ENCODE peak calls at places on chromosomes 2 and 18, in ten cellular contexts. One of them, this sample, is unnamed.

GRCh38 chr2:73037947-73038585 is 33.4 kb downstream of the SFXN5 start:
- DNase-seq in CD4-positive, alpha-beta memory T cell: no peak
- DNase-seq in hepatocyte: no peak
- DNase-seq in CD8-positive, alpha-beta memory T cell: no peak
- DNase-seq in transverse colon: no peak
- DNase-seq in breast epithelium: no peak
- DNase-seq in esophagus muscularis mucosa: no peak
- DNase-seq in right lobe of liver: no peak
- DNase-seq in RWPE1: no peak
- DNase-seq in lower lobe of right lung: no peak
- DNase-seq in this sample: no peak

GRCh38 chr2:105239924-105240323 is 1.6 kb upstream of the GPR45 start:
- DNase-seq in esophagus muscularis mucosa: no peak
- DNase-seq in CD8-positive, alpha-beta memory T cell: no peak
- DNase-seq in CD4-positive, alpha-beta memory T cell: no peak
- DNase-seq in transverse colon: no peak
- DNase-seq in lower lobe of right lung: no peak
- DNase-seq in right lobe of liver: no peak
- DNase-seq in hepatocyte: no peak
- DNase-seq in breast epithelium: no peak
- DNase-seq in RWPE1: peak; percentile 10
- DNase-seq in this sample: no peak

GRCh38 chr2:65265090-65266045 is 37.7 kb downstream of the ACTR2 start:
- DNase-seq in esophagus muscularis mucosa: no peak
- DNase-seq in right lobe of liver: no peak
- DNase-seq in breast epithelium: no peak
- DNase-seq in CD4-positive, alpha-beta memory T cell: peak; percentile 8
- DNase-seq in lower lobe of right lung: no peak
- DNase-seq in CD8-positive, alpha-beta memory T cell: no peak
- DNase-seq in RWPE1: peak; percentile 35
- DNase-seq in transverse colon: no peak
- DNase-seq in hepatocyte: peak; percentile 83
- DNase-seq in this sample: no peak

GRCh38 chr2:234483568-234484251 is 13.2 kb downstream of the ARL4C start:
- DNase-seq in RWPE1: no peak
- DNase-seq in transverse colon: peak; percentile 53
- DNase-seq in esophagus muscularis mucosa: no peak
- DNase-seq in CD4-positive, alpha-beta memory T cell: peak; percentile 87
- DNase-seq in right lobe of liver: no peak
- DNase-seq in CD8-positive, alpha-beta memory T cell: peak; percentile 74
- DNase-seq in breast epithelium: no peak
- DNase-seq in hepatocyte: no peak
- DNase-seq in lower lobe of right lung: peak; percentile 60
- DNase-seq in this sample: no peak

GRCh38 chr2:138665932-138666331 is 114.3 kb downstream of the NXPH2 start:
- DNase-seq in lower lobe of right lung: no peak
- DNase-seq in transverse colon: no peak
- DNase-seq in breast epithelium: no peak
- DNase-seq in CD8-positive, alpha-beta memory T cell: no peak
- DNase-seq in esophagus muscularis mucosa: no peak
- DNase-seq in right lobe of liver: no peak
- DNase-seq in hepatocyte: no peak
- DNase-seq in RWPE1: no peak
- DNase-seq in CD4-positive, alpha-beta memory T cell: no peak
- DNase-seq in this sample: no peak

GRCh38 chr2:88765154-88765948 is 73.9 kb downstream of the RPIA start:
- DNase-seq in CD8-positive, alpha-beta memory T cell: no peak
- DNase-seq in RWPE1: peak; percentile 48
- DNase-seq in right lobe of liver: peak; percentile 40
- DNase-seq in esophagus muscularis mucosa: no peak
- DNase-seq in hepatocyte: no peak
- DNase-seq in transverse colon: peak; percentile 72
- DNase-seq in breast epithelium: no peak
- DNase-seq in lower lobe of right lung: peak; percentile 54
- DNase-seq in CD4-positive, alpha-beta memory T cell: peak; percentile 15
- DNase-seq in this sample: peak; percentile 65

GRCh38 chr2:65320042-65320711 is 92.5 kb downstream of the ACTR2 start:
- DNase-seq in transverse colon: no peak
- DNase-seq in hepatocyte: peak; percentile 69
- DNase-seq in esophagus muscularis mucosa: peak; percentile 86
- DNase-seq in breast epithelium: no peak
- DNase-seq in CD8-positive, alpha-beta memory T cell: no peak
- DNase-seq in CD4-positive, alpha-beta memory T cell: no peak
- DNase-seq in right lobe of liver: no peak
- DNase-seq in lower lobe of right lung: no peak
- DNase-seq in RWPE1: peak; percentile 85
- DNase-seq in this sample: no peak

GRCh38 chr2:120357768-120358167 is 11.8 kb downstream of the INHBB start:
- DNase-seq in CD8-positive, alpha-beta memory T cell: no peak
- DNase-seq in right lobe of liver: no peak
- DNase-seq in transverse colon: no peak
- DNase-seq in hepatocyte: no peak
- DNase-seq in CD4-positive, alpha-beta memory T cell: no peak
- DNase-seq in lower lobe of right lung: no peak
- DNase-seq in esophagus muscularis mucosa: no peak
- DNase-seq in breast epithelium: no peak
- DNase-seq in RWPE1: no peak
- DNase-seq in this sample: no peak

GRCh38 chr2:195659114-195659513 is 2.1 kb downstream of the SLC39A10 start:
- DNase-seq in CD8-positive, alpha-beta memory T cell: no peak
- DNase-seq in right lobe of liver: no peak
- DNase-seq in lower lobe of right lung: no peak
- DNase-seq in CD4-positive, alpha-beta memory T cell: peak; percentile 77
- DNase-seq in hepatocyte: no peak
- DNase-seq in RWPE1: no peak
- DNase-seq in esophagus muscularis mucosa: no peak
- DNase-seq in breast epithelium: no peak
- DNase-seq in transverse colon: no peak
- DNase-seq in this sample: no peak

GRCh38 chr2:4827836-4828235 is 864.3 kb upstream of the SOX11 start:
- DNase-seq in CD4-positive, alpha-beta memory T cell: no peak
- DNase-seq in CD8-positive, alpha-beta memory T cell: no peak
- DNase-seq in right lobe of liver: no peak
- DNase-seq in hepatocyte: peak; percentile 10
- DNase-seq in esophagus muscularis mucosa: peak; percentile 47
- DNase-seq in lower lobe of right lung: no peak
- DNase-seq in RWPE1: peak; percentile 4
- DNase-seq in transverse colon: no peak
- DNase-seq in breast epithelium: no peak
- DNase-seq in this sample: no peak

GRCh38 chr2:238270606-238271005 is 17.8 kb downstream of the PER2 start:
- DNase-seq in RWPE1: no peak
- DNase-seq in CD4-positive, alpha-beta memory T cell: no peak
- DNase-seq in hepatocyte: no peak
- DNase-seq in transverse colon: no peak
- DNase-seq in CD8-positive, alpha-beta memory T cell: no peak
- DNase-seq in breast epithelium: no peak
- DNase-seq in right lobe of liver: no peak
- DNase-seq in lower lobe of right lung: peak; percentile 31
- DNase-seq in esophagus muscularis mucosa: no peak
- DNase-seq in this sample: no peak

GRCh38 chr2:237590272-237591020 is at the start of gene RAB17:
- DNase-seq in RWPE1: peak; percentile 61
- DNase-seq in breast epithelium: peak; percentile 72
- DNase-seq in lower lobe of right lung: peak; percentile 83
- DNase-seq in transverse colon: peak; percentile 82
- DNase-seq in CD4-positive, alpha-beta memory T cell: no peak
- DNase-seq in hepatocyte: peak; percentile 85
- DNase-seq in right lobe of liver: peak; percentile 80
- DNase-seq in esophagus muscularis mucosa: no peak
- DNase-seq in CD8-positive, alpha-beta memory T cell: no peak
- DNase-seq in this sample: peak; percentile 86

GRCh38 chr2:136399667-136400316 is 281.8 kb upstream of the CXCR4 start:
- DNase-seq in right lobe of liver: no peak
- DNase-seq in esophagus muscularis mucosa: no peak
- DNase-seq in transverse colon: no peak
- DNase-seq in CD4-positive, alpha-beta memory T cell: no peak
- DNase-seq in hepatocyte: no peak
- DNase-seq in lower lobe of right lung: no peak
- DNase-seq in CD8-positive, alpha-beta memory T cell: no peak
- DNase-seq in breast epithelium: no peak
- DNase-seq in RWPE1: peak; percentile 20
- DNase-seq in this sample: no peak

GRCh38 chr2:160252278-160252887 is 52.3 kb upstream of the ITGB6 start:
- DNase-seq in esophagus muscularis mucosa: no peak
- DNase-seq in hepatocyte: peak; percentile 56
- DNase-seq in RWPE1: peak; percentile 55
- DNase-seq in right lobe of liver: no peak
- DNase-seq in CD8-positive, alpha-beta memory T cell: no peak
- DNase-seq in lower lobe of right lung: no peak
- DNase-seq in transverse colon: no peak
- DNase-seq in CD4-positive, alpha-beta memory T cell: no peak
- DNase-seq in breast epithelium: no peak
- DNase-seq in this sample: no peak

GRCh38 chr2:67389286-67389685 is 7.8 kb upstream of the ETAA1 start:
- DNase-seq in RWPE1: peak; percentile 4
- DNase-seq in lower lobe of right lung: no peak
- DNase-seq in esophagus muscularis mucosa: no peak
- DNase-seq in transverse colon: no peak
- DNase-seq in CD8-positive, alpha-beta memory T cell: no peak
- DNase-seq in hepatocyte: no peak
- DNase-seq in right lobe of liver: no peak
- DNase-seq in breast epithelium: no peak
- DNase-seq in CD4-positive, alpha-beta memory T cell: no peak
- DNase-seq in this sample: no peak

GRCh38 chr2:158539176-158539895 is 82.6 kb downstream of the PKP4 start:
- DNase-seq in breast epithelium: no peak
- DNase-seq in CD8-positive, alpha-beta memory T cell: no peak
- DNase-seq in transverse colon: no peak
- DNase-seq in right lobe of liver: no peak
- DNase-seq in hepatocyte: peak; percentile 27
- DNase-seq in CD4-positive, alpha-beta memory T cell: no peak
- DNase-seq in RWPE1: peak; percentile 30
- DNase-seq in lower lobe of right lung: no peak
- DNase-seq in esophagus muscularis mucosa: no peak
- DNase-seq in this sample: no peak

GRCh38 chr18:22183647-22184161 is 14.3 kb downstream of the GATA6 start:
- DNase-seq in CD8-positive, alpha-beta memory T cell: no peak
- DNase-seq in hepatocyte: no peak
- DNase-seq in RWPE1: no peak
- DNase-seq in lower lobe of right lung: no peak
- DNase-seq in CD4-positive, alpha-beta memory T cell: no peak
- DNase-seq in transverse colon: no peak
- DNase-seq in esophagus muscularis mucosa: no peak
- DNase-seq in right lobe of liver: no peak
- DNase-seq in breast epithelium: no peak
- DNase-seq in this sample: no peak

GRCh38 chr18:22182884-22183610 is 13.7 kb downstream of the GATA6 start:
- DNase-seq in breast epithelium: no peak
- DNase-seq in esophagus muscularis mucosa: no peak
- DNase-seq in CD8-positive, alpha-beta memory T cell: no peak
- DNase-seq in hepatocyte: no peak
- DNase-seq in CD4-positive, alpha-beta memory T cell: no peak
- DNase-seq in transverse colon: no peak
- DNase-seq in RWPE1: peak; percentile 48
- DNase-seq in lower lobe of right lung: no peak
- DNase-seq in right lobe of liver: no peak
- DNase-seq in this sample: no peak

GRCh38 chr18:22185298-22185697 is 15.9 kb downstream of the GATA6 start:
- DNase-seq in CD8-positive, alpha-beta memory T cell: no peak
- DNase-seq in esophagus muscularis mucosa: no peak
- DNase-seq in lower lobe of right lung: no peak
- DNase-seq in RWPE1: no peak
- DNase-seq in breast epithelium: no peak
- DNase-seq in right lobe of liver: no peak
- DNase-seq in hepatocyte: no peak
- DNase-seq in CD4-positive, alpha-beta memory T cell: no peak
- DNase-seq in transverse colon: no peak
- DNase-seq in this sample: no peak

GRCh38 chr18:22186484-22186971 is 17.1 kb downstream of the GATA6 start:
- DNase-seq in RWPE1: peak; percentile 48
- DNase-seq in hepatocyte: no peak
- DNase-seq in CD4-positive, alpha-beta memory T cell: no peak
- DNase-seq in esophagus muscularis mucosa: no peak
- DNase-seq in CD8-positive, alpha-beta memory T cell: no peak
- DNase-seq in transverse colon: no peak
- DNase-seq in right lobe of liver: no peak
- DNase-seq in breast epithelium: no peak
- DNase-seq in lower lobe of right lung: no peak
- DNase-seq in this sample: no peak

GRCh38 chr18:22185723-22186386 is 16.5 kb downstream of the GATA6 start:
- DNase-seq in RWPE1: no peak
- DNase-seq in esophagus muscularis mucosa: no peak
- DNase-seq in transverse colon: no peak
- DNase-seq in hepatocyte: no peak
- DNase-seq in CD8-positive, alpha-beta memory T cell: no peak
- DNase-seq in breast epithelium: no peak
- DNase-seq in CD4-positive, alpha-beta memory T cell: no peak
- DNase-seq in right lobe of liver: no peak
- DNase-seq in lower lobe of right lung: no peak
- DNase-seq in this sample: no peak
- H3K27ac ChIP-seq in RWPE1: peak overlapping the region; percentile 75
- H3K27ac ChIP-seq in esophagus muscularis mucosa: no peak overlapping the region
- H3K27ac ChIP-seq in transverse colon: peak overlapping the region; percentile 1
- H3K27ac ChIP-seq in hepatocyte: peak overlapping the region; percentile 94
- H3K27ac ChIP-seq in CD8-positive, alpha-beta memory T cell: no peak overlapping the region
- H3K27ac ChIP-seq in breast epithelium: no peak overlapping the region
- H3K27ac ChIP-seq in CD4-positive, alpha-beta memory T cell: no peak overlapping the region
- H3K27ac ChIP-seq in right lobe of liver: no peak overlapping the region
- H3K27ac ChIP-seq in lower lobe of right lung: peak overlapping the region; percentile 22
- H3K27ac ChIP-seq in this sample: peak overlapping the region; percentile 27

GRCh38 chr2:11467126-11467649 is 1.2 kb upstream of the E2F6 start:
- DNase-seq in CD8-positive, alpha-beta memory T cell: no peak
- DNase-seq in breast epithelium: no peak
- DNase-seq in right lobe of liver: no peak
- DNase-seq in RWPE1: no peak
- DNase-seq in hepatocyte: no peak
- DNase-seq in CD4-positive, alpha-beta memory T cell: no peak
- DNase-seq in esophagus muscularis mucosa: no peak
- DNase-seq in transverse colon: no peak
- DNase-seq in lower lobe of right lung: no peak
- DNase-seq in this sample: no peak
- H3K27ac ChIP-seq in CD8-positive, alpha-beta memory T cell: no peak overlapping the region
- H3K27ac ChIP-seq in breast epithelium: no peak overlapping the region
- H3K27ac ChIP-seq in right lobe of liver: no peak overlapping the region
- H3K27ac ChIP-seq in RWPE1: no peak overlapping the region
- H3K27ac ChIP-seq in hepatocyte: no peak overlapping the region
- H3K27ac ChIP-seq in CD4-positive, alpha-beta memory T cell: no peak overlapping the region
- H3K27ac ChIP-seq in esophagus muscularis mucosa: no peak overlapping the region
- H3K27ac ChIP-seq in transverse colon: no peak overlapping the region
- H3K27ac ChIP-seq in lower lobe of right lung: no peak overlapping the region
- H3K27ac ChIP-seq in this sample: no peak overlapping the region

GRCh38 chr2:231332872-231333500 is 62.5 kb upstream of the B3GNT7 start:
- DNase-seq in right lobe of liver: no peak
- DNase-seq in RWPE1: no peak
- DNase-seq in CD8-positive, alpha-beta memory T cell: no peak
- DNase-seq in transverse colon: no peak
- DNase-seq in hepatocyte: no peak
- DNase-seq in CD4-positive, alpha-beta memory T cell: no peak
- DNase-seq in breast epithelium: no peak
- DNase-seq in lower lobe of right lung: no peak
- DNase-seq in esophagus muscularis mucosa: no peak
- DNase-seq in this sample: no peak
- H3K27ac ChIP-seq in right lobe of liver: no peak overlapping the region
- H3K27ac ChIP-seq in RWPE1: no peak overlapping the region
- H3K27ac ChIP-seq in CD8-positive, alpha-beta memory T cell: no peak overlapping the region
- H3K27ac ChIP-seq in transverse colon: no peak overlapping the region
- H3K27ac ChIP-seq in hepatocyte: no peak overlapping the region
- H3K27ac ChIP-seq in CD4-positive, alpha-beta memory T cell: no peak overlapping the region
- H3K27ac ChIP-seq in breast epithelium: no peak overlapping the region
- H3K27ac ChIP-seq in lower lobe of right lung: no peak overlapping the region
- H3K27ac ChIP-seq in esophagus muscularis mucosa: no peak overlapping the region
- H3K27ac ChIP-seq in this sample: no peak overlapping the region

GRCh38 chr2:219465659-219466561 is 31.3 kb downstream of the SPEG start:
- DNase-seq in CD8-positive, alpha-beta memory T cell: no peak
- DNase-seq in transverse colon: no peak
- DNase-seq in esophagus muscularis mucosa: no peak
- DNase-seq in RWPE1: no peak
- DNase-seq in lower lobe of right lung: no peak
- DNase-seq in hepatocyte: no peak
- DNase-seq in right lobe of liver: no peak
- DNase-seq in breast epithelium: no peak
- DNase-seq in CD4-positive, alpha-beta memory T cell: no peak
- DNase-seq in this sample: no peak
- H3K27ac ChIP-seq in CD8-positive, alpha-beta memory T cell: no peak overlapping the region
- H3K27ac ChIP-seq in transverse colon: peak overlapping the region; percentile 85
- H3K27ac ChIP-seq in esophagus muscularis mucosa: peak overlapping the region; percentile 94
- H3K27ac ChIP-seq in RWPE1: peak overlapping the region; percentile 51
- H3K27ac ChIP-seq in lower lobe of right lung: no peak overlapping the region
- H3K27ac ChIP-seq in hepatocyte: no peak overlapping the region
- H3K27ac ChIP-seq in right lobe of liver: no peak overlapping the region
- H3K27ac ChIP-seq in breast epithelium: peak overlapping the region; percentile 48
- H3K27ac ChIP-seq in CD4-positive, alpha-beta memory T cell: no peak overlapping the region
- H3K27ac ChIP-seq in this sample: no peak overlapping the region